ENCODE peak calls at places on chromosome X, in four cellular contexts. K is effector CD4-positive, alpha-beta T cell; O is left colon; B is GM06990. G is an unnamed sample.

GRCh38 chrX:118189628-118190027 is 73.0 kb upstream of the KLHL13 start:
- DNase-seq in K (no peak), O (no peak), B (no peak), G (no peak)

GRCh38 chrX:124925681-124926080 is 394.0 kb upstream of the TEX13C start:
- DNase-seq in K (no peak), O (no peak), B (no peak), G (no peak)

GRCh38 chrX:13087322-13088154 is 43.1 kb upstream of the FAM9C start:
- DNase-seq in K (peak), O (no peak), B (peak), G (peak)

GRCh38 chrX:56793533-56794320 is 64.7 kb downstream of the NBDY start:
- DNase-seq in K (no peak), O (no peak), B (no peak), G (no peak)

GRCh38 chrX:25144043-25144940 is 128.5 kb upstream of the ARX start:
- DNase-seq in K (peak), O (peak), B (no peak), G (peak)

GRCh38 chrX:55919367-55920221 is 202.0 kb downstream of the RRAGB start:
- DNase-seq in K (no peak), O (peak), B (peak), G (no peak)

GRCh38 chrX:12441376-12442128 is 303.3 kb downstream of the FRMPD4 start:
- DNase-seq in K (no peak), O (no peak), B (no peak), G (peak)

GRCh38 chrX:78027798-78028197 is 58.4 kb upstream of the PGAM4 start:
- DNase-seq in K (no peak), O (no peak), B (no peak), G (no peak)

GRCh38 chrX:153989971-153990655 is 17.6 kb downstream of the TMEM187 start:
- DNase-seq in K (no peak), O (no peak), B (no peak), G (no peak)

GRCh38 chrX:38627683-38628082 is 66.3 kb downstream of the TSPAN7 start:
- DNase-seq in K (no peak), O (no peak), B (no peak), G (peak)

GRCh38 chrX:119240356-119240755 is 4.3 kb downstream of the PGRMC1 start:
- DNase-seq in K (no peak), O (no peak), B (no peak), G (no peak)

GRCh38 chrX:48021026-48021900 is 14.5 kb downstream of the SPACA5 start:
- DNase-seq in K (peak), O (peak), B (peak), G (peak)

GRCh38 chrX:56728752-56729151 is 291 bp upstream of the NBDY start:
- DNase-seq in K (peak), O (no peak), B (peak), G (no peak)

GRCh38 chrX:143296521-143296920 is 220.8 kb downstream of the SPANXN3 start:
- DNase-seq in K (no peak), O (no peak), B (no peak), G (no peak)

GRCh38 chrX:21158678-21159077 is 215.5 kb upstream of the CNKSR2 start:
- DNase-seq in K (no peak), O (no peak), B (no peak), G (no peak)

GRCh38 chrX:20547649-20548051 is 280.9 kb upstream of the RPS6KA3 start:
- DNase-seq in K (no peak), O (peak), B (no peak), G (no peak)

GRCh38 chrX:144275403-144275802 is 391.5 kb downstream of the UBE2NL start:
- DNase-seq in K (no peak), O (no peak), B (no peak), G (no peak)

GRCh38 chrX:110056419-110056818 is 53.5 kb downstream of the TMEM164 start:
- DNase-seq in K (no peak), O (no peak), B (no peak), G (no peak)

GRCh38 chrX:134803060-134803459 is 144.8 kb upstream of the PLAC1 start:
- DNase-seq in K (no peak), O (no peak), B (no peak), G (no peak)

GRCh38 chrX:100976211-100976610 is 6.7 kb downstream of the ARL13A start:
- DNase-seq in K (no peak), O (no peak), B (no peak), G (no peak)

GRCh38 chrX:10648608-10649007 is 28.2 kb upstream of the MID1 start:
- DNase-seq in K (no peak), O (no peak), B (no peak), G (no peak)

GRCh38 chrX:25007059-25008053 is 8.4 kb downstream of the ARX start:
- DNase-seq in K (no peak), O (no peak), B (no peak), G (no peak)

GRCh38 chrX:154004315-154004714 is 15.4 kb downstream of the IRAK1 start:
- DNase-seq in K (no peak), O (no peak), B (no peak), G (no peak)

GRCh38 chrX:34918091-34918736 is 24.4 kb upstream of the FAM47B start:
- DNase-seq in K (no peak), O (no peak), B (no peak), G (peak)

GRCh38 chrX:54029543-54030143 is 14.6 kb downstream of the PHF8 start:
- DNase-seq in K (no peak), O (no peak), B (no peak), G (peak)

GRCh38 chrX:96379951-96380350 is 304.7 kb upstream of the DIAPH2 start:
- DNase-seq in K (no peak), O (no peak), B (no peak), G (no peak)

GRCh38 chrX:140274761-140275525 is 229.9 kb downstream of the SOX3 start:
- DNase-seq in K (no peak), O (no peak), B (no peak), G (peak)

GRCh38 chrX:53317365-53318069 is 36.1 kb upstream of the IQSEC2 start:
- DNase-seq in K (peak), O (peak), B (peak), G (peak)

GRCh38 chrX:4831574-4831973 is 1118.1 kb upstream of the PRKX start:
- DNase-seq in K (no peak), O (no peak), B (no peak), G (no peak)

GRCh38 chrX:115297189-115297588 is 7.7 kb downstream of the LUZP4 start:
- DNase-seq in K (no peak), O (no peak), B (no peak), G (no peak)

GRCh38 chrX:105653891-105654290 is 168.4 kb upstream of the NRK start:
- DNase-seq in K (no peak), O (no peak), B (no peak), G (no peak)

GRCh38 chrX:119990995-119991787 is 47.6 kb upstream of the NKAP start:
- DNase-seq in K (no peak), O (no peak), B (no peak), G (no peak)

GRCh38 chrX:17535229-17535628 is 160.2 kb downstream of the NHS start:
- DNase-seq in K (no peak), O (no peak), B (no peak), G (no peak)

GRCh38 chrX:54359408-54359807 is 1.6 kb upstream of the WNK3 start:
- DNase-seq in K (no peak), O (no peak), B (no peak), G (no peak)

GRCh38 chrX:15674514-15674898 is 9.9 kb upstream of the CLTRN start:
- DNase-seq in K (peak), O (peak), B (no peak), G (peak)

GRCh38 chrX:115449742-115450141 is 111.2 kb upstream of the PLS3 start:
- DNase-seq in K (no peak), O (no peak), B (no peak), G (no peak)